ENCODE peak calls at places on chromosome 17, in six cellular contexts. One of them, this sample, is unnamed.

GRCh38 chr17:61157246-61157887 is 242.3 kb upstream of the TBX2 start:
- DNase-seq in cardiac fibroblast: peak; percentile 48
- DNase-seq in CD8-positive, alpha-beta memory T cell: no peak
- DNase-seq in AG09309: peak; percentile 37
- DNase-seq in H1: no peak
- DNase-seq in breast epithelium: no peak
- DNase-seq in this sample: peak; percentile 61

GRCh38 chr17:12047977-12048376 is 27.3 kb downstream of the MAP2K4 start:
- DNase-seq in AG09309: no peak
- DNase-seq in cardiac fibroblast: peak; percentile 10
- DNase-seq in H1: no peak
- DNase-seq in breast epithelium: no peak
- DNase-seq in CD8-positive, alpha-beta memory T cell: no peak
- DNase-seq in this sample: peak; percentile 22

GRCh38 chr17:30961213-30962188 is 9.3 kb upstream of the RNF135 start:
- DNase-seq in CD8-positive, alpha-beta memory T cell: no peak
- DNase-seq in AG09309: no peak
- DNase-seq in H1: no peak
- DNase-seq in cardiac fibroblast: no peak
- DNase-seq in breast epithelium: no peak
- DNase-seq in this sample: no peak

GRCh38 chr17:43536236-43537088 is 9.7 kb downstream of the ETV4 start:
- DNase-seq in H1: no peak
- DNase-seq in AG09309: no peak
- DNase-seq in CD8-positive, alpha-beta memory T cell: no peak
- DNase-seq in cardiac fibroblast: peak; percentile 76
- DNase-seq in breast epithelium: no peak
- DNase-seq in this sample: peak; percentile 55

GRCh38 chr17:72030067-72030899 is 90.5 kb upstream of the SOX9 start:
- DNase-seq in cardiac fibroblast: peak; percentile 53
- DNase-seq in CD8-positive, alpha-beta memory T cell: peak; percentile 6
- DNase-seq in breast epithelium: no peak
- DNase-seq in H1: peak; percentile 75
- DNase-seq in AG09309: no peak
- DNase-seq in this sample: peak; percentile 77

GRCh38 chr17:37816951-37817350 is 72.1 kb upstream of the HNF1B start:
- DNase-seq in AG09309: no peak
- DNase-seq in CD8-positive, alpha-beta memory T cell: no peak
- DNase-seq in cardiac fibroblast: no peak
- DNase-seq in breast epithelium: no peak
- DNase-seq in H1: no peak
- DNase-seq in this sample: no peak

GRCh38 chr17:74325376-74325742 is 667 bp upstream of the KIF19 start:
- DNase-seq in AG09309: no peak
- DNase-seq in breast epithelium: no peak
- DNase-seq in cardiac fibroblast: no peak
- DNase-seq in H1: no peak
- DNase-seq in CD8-positive, alpha-beta memory T cell: no peak
- DNase-seq in this sample: no peak

GRCh38 chr17:38560503-38561318 is 45.0 kb downstream of the SRCIN1 start:
- DNase-seq in CD8-positive, alpha-beta memory T cell: no peak
- DNase-seq in AG09309: no peak
- DNase-seq in breast epithelium: no peak
- DNase-seq in cardiac fibroblast: peak; percentile 53
- DNase-seq in H1: no peak
- DNase-seq in this sample: no peak

GRCh38 chr17:27559996-27560481 is 70.9 kb upstream of the LGALS9 start:
- DNase-seq in CD8-positive, alpha-beta memory T cell: no peak
- DNase-seq in H1: no peak
- DNase-seq in cardiac fibroblast: peak; percentile 98
- DNase-seq in AG09309: no peak
- DNase-seq in breast epithelium: no peak
- DNase-seq in this sample: peak; percentile 74

GRCh38 chr17:31510273-31511175 is 119.0 kb downstream of the RAB11FIP4 start:
- DNase-seq in AG09309: no peak
- DNase-seq in H1: no peak
- DNase-seq in cardiac fibroblast: no peak
- DNase-seq in CD8-positive, alpha-beta memory T cell: no peak
- DNase-seq in breast epithelium: no peak
- DNase-seq in this sample: peak; percentile 85

GRCh38 chr17:79192503-79193500 is 118.2 kb downstream of the ENGASE start:
- DNase-seq in AG09309: no peak
- DNase-seq in CD8-positive, alpha-beta memory T cell: no peak
- DNase-seq in breast epithelium: no peak
- DNase-seq in cardiac fibroblast: peak; percentile 41
- DNase-seq in H1: peak; percentile 91
- DNase-seq in this sample: peak; percentile 42

GRCh38 chr17:15490634-15491261 is 23.3 kb upstream of the CDRT4 start:
- DNase-seq in breast epithelium: no peak
- DNase-seq in AG09309: no peak
- DNase-seq in H1: peak; percentile 60
- DNase-seq in CD8-positive, alpha-beta memory T cell: no peak
- DNase-seq in cardiac fibroblast: peak; percentile 71
- DNase-seq in this sample: no peak

GRCh38 chr17:34998205-34998604 is 17.9 kb downstream of the LIG3 start:
- DNase-seq in AG09309: no peak
- DNase-seq in H1: peak; percentile 83
- DNase-seq in CD8-positive, alpha-beta memory T cell: peak; percentile 62
- DNase-seq in cardiac fibroblast: peak; percentile 80
- DNase-seq in breast epithelium: peak; percentile 48
- DNase-seq in this sample: peak; percentile 58

GRCh38 chr17:74840989-74841666 is 18.6 kb downstream of the GRIN2C start:
- DNase-seq in H1: no peak
- DNase-seq in CD8-positive, alpha-beta memory T cell: no peak
- DNase-seq in cardiac fibroblast: peak; percentile 61
- DNase-seq in breast epithelium: peak; percentile 39
- DNase-seq in AG09309: no peak
- DNase-seq in this sample: peak; percentile 54

GRCh38 chr17:7438050-7438614 is 1.2 kb upstream of the FGF11 start:
- DNase-seq in cardiac fibroblast: no peak
- DNase-seq in AG09309: no peak
- DNase-seq in H1: peak; percentile 93
- DNase-seq in CD8-positive, alpha-beta memory T cell: no peak
- DNase-seq in breast epithelium: peak; percentile 74
- DNase-seq in this sample: no peak

GRCh38 chr17:59840329-59840907 is 52.3 kb downstream of the TUBD1 start:
- DNase-seq in AG09309: no peak
- DNase-seq in cardiac fibroblast: peak; percentile 74
- DNase-seq in H1: no peak
- DNase-seq in breast epithelium: no peak
- DNase-seq in CD8-positive, alpha-beta memory T cell: no peak
- DNase-seq in this sample: no peak

GRCh38 chr17:68589086-68589485 is 12.1 kb downstream of the FAM20A start:
- DNase-seq in CD8-positive, alpha-beta memory T cell: no peak
- DNase-seq in H1: no peak
- DNase-seq in cardiac fibroblast: no peak
- DNase-seq in AG09309: no peak
- DNase-seq in breast epithelium: no peak
- DNase-seq in this sample: no peak

GRCh38 chr17:15291674-15292361 is 26.7 kb upstream of the PMP22 start:
- DNase-seq in H1: no peak
- DNase-seq in CD8-positive, alpha-beta memory T cell: no peak
- DNase-seq in breast epithelium: no peak
- DNase-seq in AG09309: no peak
- DNase-seq in cardiac fibroblast: peak; percentile 75
- DNase-seq in this sample: peak; percentile 56

GRCh38 chr17:60600490-60601431 is 768 bp downstream of the PPM1D start:
- DNase-seq in cardiac fibroblast: peak; percentile 89
- DNase-seq in AG09309: peak; percentile 60
- DNase-seq in breast epithelium: peak; percentile 75
- DNase-seq in CD8-positive, alpha-beta memory T cell: peak; percentile 44
- DNase-seq in H1: peak; percentile 81
- DNase-seq in this sample: peak; percentile 80

GRCh38 chr17:7479389-7480192 is at the start of gene ZBTB4:
- DNase-seq in cardiac fibroblast: peak; percentile 55
- DNase-seq in H1: peak; percentile 69
- DNase-seq in CD8-positive, alpha-beta memory T cell: peak; percentile 63
- DNase-seq in AG09309: no peak
- DNase-seq in breast epithelium: no peak
- DNase-seq in this sample: peak; percentile 42

GRCh38 chr17:15384142-15384803 is 42.9 kb upstream of the TEKT3 start:
- DNase-seq in AG09309: no peak
- DNase-seq in CD8-positive, alpha-beta memory T cell: no peak
- DNase-seq in breast epithelium: no peak
- DNase-seq in H1: no peak
- DNase-seq in cardiac fibroblast: peak; percentile 86
- DNase-seq in this sample: no peak

GRCh38 chr17:77995146-77995852 is 36.8 kb downstream of the TNRC6C start:
- DNase-seq in AG09309: no peak
- DNase-seq in CD8-positive, alpha-beta memory T cell: no peak
- DNase-seq in cardiac fibroblast: peak; percentile 49
- DNase-seq in H1: no peak
- DNase-seq in breast epithelium: no peak
- DNase-seq in this sample: peak; percentile 8

GRCh38 chr17:79085154-79085920 is 10.7 kb downstream of the ENGASE start:
- DNase-seq in cardiac fibroblast: no peak
- DNase-seq in H1: no peak
- DNase-seq in breast epithelium: no peak
- DNase-seq in CD8-positive, alpha-beta memory T cell: no peak
- DNase-seq in AG09309: no peak
- DNase-seq in this sample: no peak

GRCh38 chr17:48175692-48176450 is 68.3 kb downstream of the SNX11 start:
- DNase-seq in breast epithelium: no peak
- DNase-seq in AG09309: peak; percentile 34
- DNase-seq in cardiac fibroblast: peak; percentile 41
- DNase-seq in H1: no peak
- DNase-seq in CD8-positive, alpha-beta memory T cell: no peak
- DNase-seq in this sample: peak; percentile 29

GRCh38 chr17:19305761-19306159 is 56.8 kb downstream of the B9D1 start:
- DNase-seq in CD8-positive, alpha-beta memory T cell: no peak
- DNase-seq in breast epithelium: no peak
- DNase-seq in H1: no peak
- DNase-seq in cardiac fibroblast: no peak
- DNase-seq in AG09309: no peak
- DNase-seq in this sample: no peak

GRCh38 chr17:19305261-19305660 is 57.3 kb downstream of the B9D1 start:
- DNase-seq in cardiac fibroblast: no peak
- DNase-seq in breast epithelium: no peak
- DNase-seq in AG09309: no peak
- DNase-seq in CD8-positive, alpha-beta memory T cell: no peak
- DNase-seq in H1: no peak
- DNase-seq in this sample: no peak

GRCh38 chr17:19307521-19307920 is 55.0 kb downstream of the B9D1 start:
- DNase-seq in cardiac fibroblast: no peak
- DNase-seq in CD8-positive, alpha-beta memory T cell: no peak
- DNase-seq in H1: no peak
- DNase-seq in AG09309: no peak
- DNase-seq in breast epithelium: no peak
- DNase-seq in this sample: no peak

GRCh38 chr17:19304751-19305150 is 57.8 kb downstream of the B9D1 start:
- DNase-seq in H1: no peak
- DNase-seq in breast epithelium: no peak
- DNase-seq in AG09309: no peak
- DNase-seq in cardiac fibroblast: no peak
- DNase-seq in CD8-positive, alpha-beta memory T cell: no peak
- DNase-seq in this sample: no peak

GRCh38 chr17:19306160-19307111 is 56.1 kb downstream of the B9D1 start:
- DNase-seq in breast epithelium: no peak
- DNase-seq in H1: no peak
- DNase-seq in cardiac fibroblast: no peak
- DNase-seq in CD8-positive, alpha-beta memory T cell: no peak
- DNase-seq in AG09309: no peak
- DNase-seq in this sample: no peak
- H3K4me3 ChIP-seq in breast epithelium: no peak overlapping the region
- H3K4me3 ChIP-seq in H1: no peak overlapping the region
- H3K4me3 ChIP-seq in cardiac fibroblast: no peak overlapping the region
- H3K4me3 ChIP-seq in CD8-positive, alpha-beta memory T cell: no peak overlapping the region
- H3K4me3 ChIP-seq in AG09309: no peak overlapping the region
- H3K4me3 ChIP-seq in this sample: no peak overlapping the region

DNA sequence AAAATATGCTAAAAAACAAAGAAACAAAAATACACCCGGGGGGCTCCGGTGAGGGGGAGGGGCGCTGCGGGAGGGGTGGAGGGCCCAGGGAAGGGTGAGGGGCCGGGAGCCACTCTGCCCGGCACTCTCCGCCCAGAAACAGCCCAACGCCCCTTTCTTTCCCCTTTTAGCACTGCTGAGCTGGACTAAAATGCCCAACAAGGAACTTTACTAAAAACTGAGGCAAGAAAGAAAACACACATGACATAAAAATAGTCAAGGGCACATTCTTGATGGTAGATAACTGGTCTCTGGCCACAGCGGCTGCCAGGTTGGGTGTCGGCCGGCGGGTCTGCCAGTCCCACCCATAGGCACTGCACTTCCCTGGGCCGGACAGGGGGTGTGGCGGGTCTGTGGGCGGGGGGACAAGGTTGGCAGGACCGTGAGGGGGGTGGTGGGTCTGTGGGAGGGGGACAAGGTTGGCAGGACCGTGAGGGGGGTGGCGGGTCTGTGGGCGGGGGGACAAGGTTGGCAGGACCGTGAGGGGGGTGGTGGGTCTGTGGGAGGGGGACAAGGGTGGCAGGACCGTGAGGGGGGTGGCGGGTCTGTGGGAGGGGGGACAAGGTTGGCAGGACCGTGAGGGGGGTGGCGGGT is 20.9 kb downstream of the METRNL start:
- DNase-seq in CD8-positive, alpha-beta memory T cell: no peak
- DNase-seq in AG09309: no peak
- DNase-seq in cardiac fibroblast: peak; percentile 59
- DNase-seq in H1: no peak
- DNase-seq in breast epithelium: no peak
- DNase-seq in this sample: no peak
- H3K4me3 ChIP-seq in CD8-positive, alpha-beta memory T cell: no peak overlapping the region
- H3K4me3 ChIP-seq in AG09309: no peak overlapping the region
- H3K4me3 ChIP-seq in cardiac fibroblast: no peak overlapping the region
- H3K4me3 ChIP-seq in H1: no peak overlapping the region
- H3K4me3 ChIP-seq in breast epithelium: peak overlapping the region; percentile 53
- H3K4me3 ChIP-seq in this sample: no peak overlapping the region

DNA sequence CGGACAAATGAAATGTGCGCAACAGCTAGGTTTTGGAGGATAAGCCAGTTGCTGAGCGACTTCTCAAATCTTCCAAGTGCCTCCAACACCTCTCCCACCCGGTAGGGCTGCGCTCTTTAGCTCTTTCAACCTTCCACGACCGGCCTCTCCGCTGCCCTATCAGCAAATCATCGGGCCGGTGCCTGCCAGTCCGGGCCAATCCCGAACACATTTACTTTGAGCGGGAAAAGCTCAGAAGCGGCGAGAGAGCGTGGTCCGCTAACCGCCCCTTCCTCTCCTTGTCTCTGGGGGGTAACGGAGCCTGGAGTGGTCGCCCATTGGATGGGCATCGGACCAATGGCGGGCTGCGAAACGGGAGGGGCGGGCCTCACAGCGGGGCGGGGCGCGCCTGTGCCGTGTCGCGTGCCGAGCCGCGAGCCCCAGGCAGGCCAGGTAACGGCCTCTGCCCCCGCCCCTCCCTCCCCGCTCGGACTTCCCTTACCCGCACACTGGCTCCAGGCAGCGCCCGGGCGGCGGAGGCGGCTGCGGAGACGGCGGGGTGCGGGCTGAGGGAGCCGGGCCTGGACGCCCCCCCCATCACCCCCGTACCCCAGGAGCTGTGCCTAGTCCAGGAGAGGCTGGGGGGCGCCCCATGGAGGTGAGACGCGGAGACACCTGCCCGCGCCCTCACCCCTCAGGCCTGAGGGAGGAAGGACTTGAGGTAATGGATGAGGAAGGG is at the start of gene MEIOC:
- DNase-seq in breast epithelium: no peak
- DNase-seq in cardiac fibroblast: peak; percentile 5
- DNase-seq in CD8-positive, alpha-beta memory T cell: no peak
- DNase-seq in AG09309: no peak
- DNase-seq in H1: peak; percentile 84
- DNase-seq in this sample: no peak
- H3K4me3 ChIP-seq in breast epithelium: peak within 1 kb of the TSS; percentile 32
- H3K4me3 ChIP-seq in cardiac fibroblast: no peak within 1 kb of the TSS
- H3K4me3 ChIP-seq in CD8-positive, alpha-beta memory T cell: no peak within 1 kb of the TSS
- H3K4me3 ChIP-seq in AG09309: peak within 1 kb of the TSS; percentile 17
- H3K4me3 ChIP-seq in H1: peak within 1 kb of the TSS; percentile 44
- H3K4me3 ChIP-seq in this sample: peak within 1 kb of the TSS; percentile 40

GRCh38 chr17:8995711-8996110 is 25.6 kb upstream of the NTN1 start:
- DNase-seq in H1: no peak
- DNase-seq in cardiac fibroblast: no peak
- DNase-seq in CD8-positive, alpha-beta memory T cell: no peak
- DNase-seq in breast epithelium: no peak
- DNase-seq in AG09309: no peak
- DNase-seq in this sample: no peak
- H3K4me3 ChIP-seq in H1: no peak overlapping the region
- H3K4me3 ChIP-seq in cardiac fibroblast: no peak overlapping the region
- H3K4me3 ChIP-seq in CD8-positive, alpha-beta memory T cell: no peak overlapping the region
- H3K4me3 ChIP-seq in breast epithelium: no peak overlapping the region
- H3K4me3 ChIP-seq in AG09309: no peak overlapping the region
- H3K4me3 ChIP-seq in this sample: no peak overlapping the region